ENCODE peak calls at places on chromosomes 1 and 21, in four cellular contexts. One of them, this sample, is unnamed.

GRCh38 chr1:39102537-39103320 is 76.6 kb downstream of the NDUFS5 start:
- DNase-seq in IMR-90: peak; percentile 83
- DNase-seq in HCT116: peak; percentile 50
- DNase-seq in neuronal stem cell: peak; percentile 63
- DNase-seq in this sample: peak; percentile 34

GRCh38 chr21:36966066-36966845 is at the start of gene HLCS:
- DNase-seq in IMR-90: peak; percentile 36
- DNase-seq in HCT116: no peak
- DNase-seq in neuronal stem cell: peak; percentile 62
- DNase-seq in this sample: peak; percentile 71

GRCh38 chr1:30807318-30808066 is 49.9 kb upstream of the LAPTM5 start:
- DNase-seq in neuronal stem cell: no peak
- DNase-seq in IMR-90: no peak
- DNase-seq in HCT116: no peak
- DNase-seq in this sample: no peak

GRCh38 chr1:21042920-21043605 is 133.6 kb downstream of the EIF4G3 start:
- DNase-seq in neuronal stem cell: no peak
- DNase-seq in IMR-90: peak; percentile 72
- DNase-seq in HCT116: no peak
- DNase-seq in this sample: no peak

GRCh38 chr21:39597595-39598185 is 15.1 kb upstream of the B3GALT5 start:
- DNase-seq in IMR-90: no peak
- DNase-seq in neuronal stem cell: no peak
- DNase-seq in HCT116: no peak
- DNase-seq in this sample: peak; percentile 16

GRCh38 chr1:29531596-29531995 is 295.3 kb downstream of the PTPRU start:
- DNase-seq in IMR-90: no peak
- DNase-seq in HCT116: no peak
- DNase-seq in neuronal stem cell: no peak
- DNase-seq in this sample: no peak

GRCh38 chr1:108643492-108644333 is 17.2 kb downstream of the HENMT1 start:
- DNase-seq in HCT116: peak; percentile 15
- DNase-seq in neuronal stem cell: peak; percentile 17
- DNase-seq in IMR-90: peak; percentile 78
- DNase-seq in this sample: peak; percentile 65

GRCh38 chr1:10540277-10541005 is 65.7 kb downstream of the PEX14 start:
- DNase-seq in HCT116: no peak
- DNase-seq in neuronal stem cell: no peak
- DNase-seq in IMR-90: peak; percentile 54
- DNase-seq in this sample: no peak

GRCh38 chr1:226061793-226062557 is 541 bp upstream of the H3-3A start:
- DNase-seq in HCT116: no peak
- DNase-seq in neuronal stem cell: peak; percentile 83
- DNase-seq in IMR-90: peak; percentile 65
- DNase-seq in this sample: peak; percentile 84

DNA sequence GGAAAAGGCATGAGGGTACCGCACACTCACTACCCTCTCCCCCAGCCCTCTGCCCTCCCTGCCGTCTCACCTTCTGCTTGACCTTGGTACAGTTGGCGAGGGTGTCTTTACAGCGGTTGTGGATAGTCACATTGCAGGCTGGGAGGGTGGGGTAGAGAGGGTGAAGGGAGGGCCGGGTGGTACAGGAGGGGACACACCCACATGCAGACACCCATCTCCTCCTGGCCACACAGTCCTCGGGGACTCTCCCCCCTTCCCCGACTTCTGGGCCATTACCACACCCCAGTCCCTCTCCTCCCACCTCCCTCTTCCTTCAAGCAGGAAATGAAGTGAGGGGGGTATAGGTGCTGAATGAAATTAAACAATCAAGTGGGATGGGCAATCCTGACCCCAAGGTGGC is 11.6 kb downstream of the ARHGEF2 start:
- DNase-seq in neuronal stem cell: no peak
- DNase-seq in IMR-90: no peak
- DNase-seq in HCT116: no peak
- DNase-seq in this sample: no peak
- H3K4me1 ChIP-seq in neuronal stem cell: peaks cover 32% of the 10 kb centered on the region
- H3K4me1 ChIP-seq in IMR-90: peaks cover 47% of the 10 kb centered on the region
- H3K4me1 ChIP-seq in HCT116: peaks cover 29% of the 10 kb centered on the region
- H3K4me1 ChIP-seq in this sample: peaks cover 11% of the 10 kb centered on the region

DNA sequence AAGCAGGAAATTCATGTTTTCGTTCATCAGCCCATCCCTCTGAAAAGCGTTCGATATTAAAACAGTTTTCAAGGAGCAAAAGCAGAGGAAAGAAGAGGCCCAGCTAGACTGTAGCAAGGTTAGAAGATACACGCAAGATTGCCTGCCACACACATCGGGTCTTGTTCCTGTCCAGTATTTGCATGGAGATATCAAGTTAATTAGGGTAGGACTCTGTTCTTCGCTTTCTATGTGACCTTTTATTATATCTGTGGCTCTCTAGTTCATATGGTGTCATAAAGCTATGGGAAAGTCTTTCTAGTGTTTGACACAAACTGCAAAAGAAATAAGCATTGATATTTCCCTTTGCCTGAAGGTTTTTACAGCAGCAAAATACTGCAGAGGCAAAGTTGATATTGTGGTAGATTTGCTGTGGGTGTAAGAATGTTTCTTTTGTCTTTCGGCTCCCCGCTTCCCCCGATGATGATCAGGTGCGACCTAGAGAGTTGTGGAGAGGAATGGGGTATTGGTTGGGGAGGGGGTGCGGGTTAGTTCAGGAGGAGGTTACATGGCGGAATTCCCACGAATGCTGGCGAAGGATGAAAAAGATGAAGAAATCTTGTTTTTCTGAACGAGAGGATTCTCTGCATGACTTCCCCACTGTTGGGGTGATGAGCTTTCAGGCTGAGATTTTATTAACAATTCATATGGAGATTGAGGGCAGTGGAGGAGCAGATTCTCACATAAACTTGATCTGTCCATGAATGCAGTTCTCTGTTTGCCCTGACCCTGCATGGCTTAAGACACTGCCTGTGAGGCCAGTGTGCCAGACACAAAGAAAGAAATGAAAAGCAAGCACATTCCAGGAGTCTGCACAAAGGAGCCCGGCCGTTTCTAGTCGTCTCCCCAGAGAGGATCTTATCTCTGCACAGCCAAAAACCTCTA is 550.1 kb downstream of the USP25 start:
- DNase-seq in IMR-90: peak; percentile 10
- DNase-seq in neuronal stem cell: peak; percentile 75
- DNase-seq in HCT116: no peak
- DNase-seq in this sample: no peak
- H3K9ac ChIP-seq in IMR-90: peak overlapping the region; percentile 36
- H3K9ac ChIP-seq in neuronal stem cell: no peak overlapping the region
- H3K9ac ChIP-seq in HCT116: no peak overlapping the region
- H3K9ac ChIP-seq in this sample: no peak overlapping the region

GRCh38 chr1:13763264-13763663 is 63.3 kb downstream of the PRDM2 start:
- DNase-seq in neuronal stem cell: no peak
- DNase-seq in HCT116: no peak
- DNase-seq in IMR-90: no peak
- DNase-seq in this sample: no peak
- H3K4me1 ChIP-seq in neuronal stem cell: peaks cover 15% of the 10 kb centered on the region
- H3K4me1 ChIP-seq in HCT116: peaks cover 62% of the 10 kb centered on the region
- H3K4me1 ChIP-seq in IMR-90: peaks cover 17% of the 10 kb centered on the region
- H3K4me1 ChIP-seq in this sample: no peaks in the 10 kb centered on the region

DNA sequence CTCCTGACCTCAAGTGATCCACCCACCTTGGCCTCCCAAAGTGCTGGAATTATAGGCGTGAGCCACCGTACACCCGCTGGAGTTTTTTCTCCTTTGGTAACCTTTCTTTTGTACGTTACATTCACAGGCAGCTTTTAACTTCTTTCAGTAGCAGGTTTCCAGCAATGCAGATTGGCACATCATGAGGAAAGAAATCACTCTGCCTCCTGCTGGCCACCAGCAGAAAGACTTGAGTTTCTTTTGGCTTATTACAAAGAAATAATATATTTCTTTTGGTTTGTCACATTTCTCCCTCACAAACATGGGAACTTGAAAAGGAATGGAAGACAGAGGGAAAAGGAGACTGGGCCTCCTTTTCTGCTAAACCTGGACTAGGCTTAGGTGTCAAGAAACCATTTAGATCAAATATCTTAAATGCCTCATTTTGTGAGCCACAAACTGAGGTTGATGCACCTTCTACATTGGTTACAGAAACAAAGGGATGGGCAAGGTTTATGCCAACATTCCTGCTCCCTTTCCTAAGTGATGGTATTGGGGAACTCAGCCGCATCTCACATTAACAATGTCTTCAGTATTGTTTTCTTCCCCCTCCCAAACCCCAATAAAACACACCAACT is 7.8 kb downstream of the ENSA start:
- DNase-seq in neuronal stem cell: no peak
- DNase-seq in IMR-90: peak; percentile 79
- DNase-seq in HCT116: no peak
- DNase-seq in this sample: peak; percentile 63
- H3K9ac ChIP-seq in neuronal stem cell: no peak overlapping the region
- H3K9ac ChIP-seq in IMR-90: no peak overlapping the region
- H3K9ac ChIP-seq in HCT116: no peak overlapping the region
- H3K9ac ChIP-seq in this sample: no peak overlapping the region

GRCh38 chr1:43305461-43305860 is 4.7 kb downstream of the TIE1 start:
- DNase-seq in HCT116: no peak
- DNase-seq in neuronal stem cell: no peak
- DNase-seq in IMR-90: no peak
- DNase-seq in this sample: no peak
- H3K4me1 ChIP-seq in HCT116: peaks cover 7% of the 10 kb centered on the region
- H3K4me1 ChIP-seq in neuronal stem cell: peaks cover 6% of the 10 kb centered on the region
- H3K4me1 ChIP-seq in IMR-90: peaks cover 4% of the 10 kb centered on the region
- H3K4me1 ChIP-seq in this sample: peaks cover 11% of the 10 kb centered on the region

DNA sequence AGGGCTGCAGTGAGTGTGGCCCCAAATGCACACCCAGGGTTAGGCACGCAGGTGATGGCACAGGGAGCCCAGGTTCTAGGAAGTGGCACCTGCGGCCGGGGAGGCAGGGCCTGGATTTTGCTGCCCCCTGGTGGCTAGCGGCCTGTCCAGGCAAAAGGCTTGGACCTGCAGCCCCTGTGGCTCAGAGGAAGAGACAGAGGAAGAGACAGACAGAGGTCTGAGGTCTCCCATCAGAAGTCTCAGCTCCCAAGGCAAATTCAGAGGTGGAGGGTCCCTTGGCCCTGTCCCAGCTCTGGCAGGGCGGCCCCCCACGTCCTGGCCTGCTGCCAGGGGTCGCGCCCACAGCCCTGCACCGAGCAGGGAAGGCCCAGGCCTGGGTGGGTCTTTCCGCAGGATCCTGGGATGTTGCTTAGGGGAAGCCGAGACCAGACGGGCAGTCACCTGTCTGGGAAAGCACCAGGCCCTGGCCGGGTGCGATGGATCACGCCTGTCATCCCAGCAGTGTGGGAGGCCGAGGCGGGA is 8.0 kb upstream of the TNFRSF14 start:
- DNase-seq in IMR-90: peak; percentile 56
- DNase-seq in HCT116: peak; percentile 70
- DNase-seq in neuronal stem cell: peak; percentile 76
- DNase-seq in this sample: peak; percentile 94
- H3K9ac ChIP-seq in IMR-90: no peak overlapping the region
- H3K9ac ChIP-seq in HCT116: peak overlapping the region; percentile 82
- H3K9ac ChIP-seq in neuronal stem cell: peak overlapping the region; percentile 98
- H3K9ac ChIP-seq in this sample: peak overlapping the region; percentile 89

DNA sequence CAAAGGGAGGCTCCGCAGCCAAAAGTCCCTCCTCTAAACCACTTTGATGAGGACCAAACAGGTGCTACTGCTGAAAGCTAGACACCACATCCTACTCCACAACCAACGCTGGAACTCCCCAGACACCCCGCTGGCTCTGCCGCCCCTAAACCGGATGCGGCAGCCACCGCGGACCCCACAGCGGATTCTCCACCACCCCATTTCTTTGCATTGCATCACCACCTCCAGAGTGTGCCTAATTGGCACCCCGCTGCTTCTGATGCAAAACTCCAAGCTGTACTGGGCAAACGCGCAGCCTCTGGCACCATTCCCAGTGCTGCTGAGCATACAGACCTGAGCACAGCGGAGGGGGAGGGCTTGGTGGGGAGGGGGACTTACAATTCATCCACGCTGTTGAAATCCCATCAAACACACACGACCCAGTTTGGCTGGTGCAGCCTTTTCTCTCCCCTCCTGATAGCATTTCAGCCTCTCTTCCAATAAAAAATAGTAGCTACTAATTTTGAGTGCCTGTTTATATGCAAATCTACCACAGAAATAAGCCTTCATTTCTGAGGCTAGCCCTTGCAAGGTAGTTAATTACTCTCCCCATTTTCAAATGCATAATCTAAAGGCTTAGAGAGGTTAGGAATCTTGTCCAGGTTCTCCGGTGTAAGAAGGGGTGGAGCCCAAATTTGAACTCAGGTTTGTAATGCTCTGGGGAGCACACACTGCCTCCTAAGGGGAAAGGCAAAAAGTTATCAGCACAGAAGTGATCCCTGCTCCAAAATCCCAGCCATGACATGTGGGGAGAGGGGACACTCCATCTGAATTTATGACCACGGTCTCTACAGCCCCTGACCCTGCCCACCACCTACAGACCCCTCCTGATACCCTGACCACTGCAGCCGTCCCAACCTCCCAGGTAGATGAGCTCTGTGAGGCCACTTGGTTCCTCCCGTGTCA is 12.2 kb upstream of the RGS16 start:
- DNase-seq in IMR-90: peak; percentile 25
- DNase-seq in HCT116: no peak
- DNase-seq in neuronal stem cell: peak; percentile 61
- DNase-seq in this sample: peak; percentile 64
- H3K4me1 ChIP-seq in IMR-90: peaks cover 11% of the 10 kb centered on the region
- H3K4me1 ChIP-seq in HCT116: peaks cover 23% of the 10 kb centered on the region
- H3K4me1 ChIP-seq in neuronal stem cell: peaks cover 40% of the 10 kb centered on the region
- H3K4me1 ChIP-seq in this sample: peaks cover 10% of the 10 kb centered on the region

GRCh38 chr1:209616366-209617046 is 33.0 kb downstream of the CAMK1G start:
- DNase-seq in IMR-90: no peak
- DNase-seq in neuronal stem cell: no peak
- DNase-seq in HCT116: no peak
- DNase-seq in this sample: no peak
- H3K9ac ChIP-seq in IMR-90: no peak overlapping the region
- H3K9ac ChIP-seq in neuronal stem cell: no peak overlapping the region
- H3K9ac ChIP-seq in HCT116: no peak overlapping the region
- H3K9ac ChIP-seq in this sample: no peak overlapping the region

This sample was measured in colonic mucosa.